ENCODE peak calls at places on chromosomes 11 and 22, in four cellular contexts. One of them, this sample, is unnamed.

GRCh38 chr11:120964857-120965256 is 59.0 kb upstream of the TBCEL start:
- DNase-seq in H1: no peak
- DNase-seq in K562: no peak
- DNase-seq in GM12878: no peak
- DNase-seq in this sample: no peak

GRCh38 chr11:93444671-93445073 is 98.5 kb downstream of the SMCO4 start:
- DNase-seq in H1: peak; percentile 69
- DNase-seq in K562: peak; percentile 68
- DNase-seq in GM12878: no peak
- DNase-seq in this sample: peak; percentile 83

GRCh38 chr11:1112351-1113191 is 37.9 kb downstream of the MUC2 start:
- DNase-seq in H1: no peak
- DNase-seq in K562: no peak
- DNase-seq in GM12878: no peak
- DNase-seq in this sample: peak; percentile 17

GRCh38 chr11:36492724-36493304 is 17.3 kb downstream of the TRAF6 start:
- DNase-seq in H1: no peak
- DNase-seq in K562: peak; percentile 71
- DNase-seq in GM12878: no peak
- DNase-seq in this sample: no peak

GRCh38 chr11:100727410-100727809 is 40.3 kb downstream of the ARHGAP42 start:
- DNase-seq in H1: no peak
- DNase-seq in K562: peak; percentile 6
- DNase-seq in GM12878: no peak
- DNase-seq in this sample: no peak

GRCh38 chr11:68684385-68685356 is at the start of gene GAL:
- DNase-seq in H1: no peak
- DNase-seq in K562: peak; percentile 72
- DNase-seq in GM12878: no peak
- DNase-seq in this sample: peak; percentile 45

GRCh38 chr11:45094958-45095690 is 51.3 kb upstream of the PRDM11 start:
- DNase-seq in H1: no peak
- DNase-seq in K562: no peak
- DNase-seq in GM12878: no peak
- DNase-seq in this sample: no peak

GRCh38 chr11:636511-637332 is at the start of gene DRD4:
- DNase-seq in H1: no peak
- DNase-seq in K562: no peak
- DNase-seq in GM12878: no peak
- DNase-seq in this sample: peak; percentile 48

GRCh38 chr11:97938789-97939188 is 1082.0 kb upstream of the CNTN5 start:
- DNase-seq in H1: no peak
- DNase-seq in K562: no peak
- DNase-seq in GM12878: no peak
- DNase-seq in this sample: no peak

GRCh38 chr11:122789916-122790315 is 48.4 kb upstream of the CRTAM start:
- DNase-seq in H1: no peak
- DNase-seq in K562: no peak
- DNase-seq in GM12878: no peak
- DNase-seq in this sample: no peak

GRCh38 chr22:19292262-19293230 is 1.0 kb upstream of the CLTCL1 start:
- DNase-seq in H1: no peak
- DNase-seq in K562: no peak
- DNase-seq in GM12878: no peak
- DNase-seq in this sample: no peak

GRCh38 chr11:76850815-76851214 is 9.9 kb upstream of the ACER3 start:
- DNase-seq in H1: no peak
- DNase-seq in K562: no peak
- DNase-seq in GM12878: no peak
- DNase-seq in this sample: no peak

GRCh38 chr11:83924987-83925542 is 638.9 kb upstream of the CCDC90B start:
- DNase-seq in H1: no peak
- DNase-seq in K562: no peak
- DNase-seq in GM12878: no peak
- DNase-seq in this sample: no peak

GRCh38 chr11:78933361-78933760 is 358.7 kb upstream of the NARS2 start:
- DNase-seq in H1: no peak
- DNase-seq in K562: no peak
- DNase-seq in GM12878: no peak
- DNase-seq in this sample: no peak

GRCh38 chr22:45059296-45059695 is 49.5 kb upstream of the PHF21B start:
- DNase-seq in H1: no peak
- DNase-seq in K562: no peak
- DNase-seq in GM12878: no peak
- DNase-seq in this sample: no peak

DNA sequence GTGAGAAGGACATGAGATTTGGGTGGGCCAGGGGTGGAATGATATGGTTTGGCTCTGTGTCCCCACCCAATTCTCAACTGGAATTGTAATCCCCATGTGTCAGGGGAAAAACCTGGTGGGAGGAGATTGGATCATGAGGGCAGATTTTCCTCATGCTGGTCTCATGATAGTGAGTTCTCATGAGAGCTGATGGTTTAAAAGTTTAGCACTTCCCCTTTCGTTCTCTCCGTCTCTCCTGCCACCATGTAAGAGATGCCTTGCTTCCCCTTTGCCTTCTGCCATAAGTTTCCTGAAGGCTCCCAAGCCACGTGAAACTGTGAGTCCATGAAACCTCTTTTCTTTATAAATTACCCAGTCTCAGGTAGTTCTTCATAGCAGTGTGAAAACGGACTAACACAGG is 113.5 kb downstream of the FCHSD2 start:
- DNase-seq in H1: no peak
- DNase-seq in K562: no peak
- DNase-seq in GM12878: no peak
- DNase-seq in this sample: no peak
- TF ChIP-seq ATF3 in H1: no peak
- TF ChIP-seq ATF3 in K562: no peak
- TF ChIP-seq ATF3 in GM12878: no peak
- TF ChIP-seq ATF3 in this sample: no peak

DNA sequence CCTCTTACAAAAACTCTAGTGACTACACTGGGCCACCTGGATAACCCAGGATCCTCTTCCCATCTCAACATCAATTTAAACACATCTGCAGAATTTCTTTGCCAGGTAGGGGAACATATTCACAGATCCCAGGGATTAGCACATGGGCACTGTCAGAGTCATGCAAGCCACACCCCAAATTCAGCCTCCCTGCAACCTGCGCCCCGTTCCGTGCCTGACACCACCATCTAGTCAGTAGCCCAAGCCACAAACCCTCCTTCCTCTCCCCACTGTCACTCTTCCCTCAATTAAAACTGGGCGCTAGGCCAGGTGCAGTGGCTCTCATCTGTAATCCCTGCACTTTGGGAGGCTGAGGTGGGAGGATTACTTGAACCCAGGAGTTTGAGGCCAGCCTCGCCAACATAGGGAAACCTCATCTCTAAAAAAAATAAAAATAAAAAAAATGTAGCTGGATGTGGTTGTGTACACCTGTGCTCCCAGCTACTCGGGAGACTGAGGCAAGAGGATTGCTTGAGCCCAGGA is 6.4 kb downstream of the FADD start:
- DNase-seq in H1: no peak
- DNase-seq in K562: no peak
- DNase-seq in GM12878: no peak
- DNase-seq in this sample: no peak
- TF ChIP-seq MAX in H1: no peak
- TF ChIP-seq MAX in K562: no peak
- TF ChIP-seq MAX in GM12878: no peak
- TF ChIP-seq MAX in this sample: no peak

GRCh38 chr11:46277623-46278386 is at the start of gene CREB3L1:
- DNase-seq in H1: no peak
- DNase-seq in K562: no peak
- DNase-seq in GM12878: no peak
- DNase-seq in this sample: peak; percentile 65

GRCh38 chr11:46278387-46279173 is 1.1 kb downstream of the CREB3L1 start:
- DNase-seq in H1: no peak
- DNase-seq in K562: peak; percentile 88
- DNase-seq in GM12878: no peak
- DNase-seq in this sample: peak; percentile 83

GRCh38 chr11:46275964-46276641 is 1.4 kb upstream of the CREB3L1 start:
- DNase-seq in H1: no peak
- DNase-seq in K562: no peak
- DNase-seq in GM12878: no peak
- DNase-seq in this sample: no peak

GRCh38 chr11:46279393-46280099 is 2.1 kb downstream of the CREB3L1 start:
- DNase-seq in H1: no peak
- DNase-seq in K562: peak; percentile 54
- DNase-seq in GM12878: no peak
- DNase-seq in this sample: no peak

DNA sequence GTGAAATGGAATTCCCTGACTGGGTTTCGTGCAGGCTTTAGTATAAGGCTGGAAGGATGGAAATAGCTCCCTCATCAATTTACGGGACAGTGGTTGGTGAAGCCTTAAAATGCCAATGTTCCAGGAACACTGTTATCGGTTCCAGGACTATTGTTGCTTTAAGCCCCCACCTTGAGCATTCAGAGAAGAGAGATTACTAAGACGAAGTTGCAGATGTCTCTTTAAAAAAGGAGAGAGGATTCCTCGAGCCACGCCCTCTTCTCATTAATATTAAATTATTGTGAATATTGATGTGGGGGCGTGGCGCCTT is 194 bp upstream of the CREB3L1 start:
- DNase-seq in H1: no peak
- DNase-seq in K562: peak; percentile 84
- DNase-seq in GM12878: no peak
- DNase-seq in this sample: no peak
- TF ChIP-seq ATF2 in H1: no peak
- TF ChIP-seq ATF2 in K562: no peak
- TF ChIP-seq ATF2 in GM12878: no peak
- TF ChIP-seq ATF2 in this sample: no peak

DNA sequence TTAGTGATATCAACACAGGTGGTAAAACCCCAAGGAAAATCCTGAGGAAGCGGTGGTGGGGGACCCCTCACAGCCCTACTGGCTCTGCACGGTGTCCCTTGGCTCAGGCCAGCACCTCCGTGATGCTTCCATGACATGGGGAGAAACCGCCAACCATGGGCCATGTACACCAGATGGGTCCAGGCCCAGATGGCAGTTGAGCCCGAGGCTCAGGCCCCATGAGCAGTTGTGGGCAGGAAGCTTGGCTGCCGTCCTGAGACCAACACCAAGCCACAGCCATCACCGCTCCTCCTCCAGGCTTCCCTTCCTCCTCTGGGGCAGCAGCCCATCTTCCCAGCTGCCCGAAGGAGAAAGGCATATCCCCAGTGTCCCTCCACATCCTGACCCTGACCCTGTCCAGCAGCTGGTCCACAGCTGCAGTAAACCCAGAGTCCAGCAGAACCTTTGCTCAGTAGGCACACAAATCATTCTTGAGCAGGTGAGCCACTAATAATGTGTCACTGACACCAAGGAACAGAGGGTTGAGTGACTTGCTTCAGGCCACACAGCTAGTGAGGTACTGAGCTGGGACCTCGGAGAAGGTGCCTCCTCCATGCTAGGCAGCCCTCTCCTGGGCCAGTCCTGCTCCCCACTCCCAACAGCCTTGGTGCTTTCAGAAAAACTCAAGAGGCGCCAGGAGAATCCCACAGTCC is 204.9 kb downstream of the CTTN start:
- DNase-seq in H1: no peak
- DNase-seq in K562: no peak
- DNase-seq in GM12878: no peak
- DNase-seq in this sample: no peak
- TF ChIP-seq ATF3 in H1: no peak
- TF ChIP-seq ATF3 in K562: no peak
- TF ChIP-seq ATF3 in GM12878: no peak
- TF ChIP-seq ATF3 in this sample: no peak